ENCODE peak calls at places on chromosomes 6 and 20, in four cellular contexts. T is GM12878, S is K562, X is HepG2. E is an unnamed sample.

GRCh38 chr20:23343590-23343989 is 7.0 kb upstream of the NXT1 start:
- DNase-seq in X (no peak), T (no peak), S (no peak), E (no peak)

GRCh38 chr6:56970849-56971248 is 15.9 kb downstream of the BEND6 start:
- DNase-seq in T (no peak), X (no peak), S (no peak), E (no peak)

GRCh38 chr6:2378891-2379652 is 133.7 kb upstream of the GMDS start:
- DNase-seq in T (no peak), S (no peak), X (no peak), E (no peak)

GRCh38 chr20:10848810-10849370 is 175.1 kb upstream of the JAG1 start:
- DNase-seq in X (peak), S (no peak), T (peak), E (no peak)

GRCh38 chr6:18293192-18293904 is 29.0 kb upstream of the DEK start:
- DNase-seq in X (peak), T (no peak), S (no peak), E (no peak)

GRCh38 chr6:106115231-106115630 is 29.1 kb downstream of the PRDM1 start:
- DNase-seq in S (no peak), X (no peak), T (no peak), E (no peak)

GRCh38 chr20:59006167-59006863 is 739 bp downstream of the CTSZ start:
- DNase-seq in X (no peak), S (no peak), T (no peak), E (no peak)

GRCh38 chr6:158467923-158468322 is 92.0 kb upstream of the TMEM181 start:
- DNase-seq in T (no peak), S (no peak), X (no peak), E (peak)

GRCh38 chr20:1389703-1390385 is 3.0 kb downstream of the FKBP1A start:
- DNase-seq in X (no peak), T (no peak), S (no peak), E (no peak)

GRCh38 chr20:37901667-37902503 is 1.0 kb upstream of the VSTM2L start:
- DNase-seq in T (no peak), S (peak), X (peak), E (peak)

GRCh38 chr20:44186201-44186600 is 787 bp downstream of the JPH2 start:
- DNase-seq in X (no peak), T (no peak), S (no peak), E (no peak)

GRCh38 chr20:16493486-16493885 is 79.8 kb downstream of the KIF16B start:
- DNase-seq in X (no peak), T (no peak), S (no peak), E (no peak)

GRCh38 chr20:9458075-9458818 is 56.1 kb upstream of the LAMP5 start:
- DNase-seq in T (peak), S (no peak), X (peak), E (peak)
- TF ChIP-seq CTCF in T (peak), S (peak), X (peak), E (no peak)

DNA sequence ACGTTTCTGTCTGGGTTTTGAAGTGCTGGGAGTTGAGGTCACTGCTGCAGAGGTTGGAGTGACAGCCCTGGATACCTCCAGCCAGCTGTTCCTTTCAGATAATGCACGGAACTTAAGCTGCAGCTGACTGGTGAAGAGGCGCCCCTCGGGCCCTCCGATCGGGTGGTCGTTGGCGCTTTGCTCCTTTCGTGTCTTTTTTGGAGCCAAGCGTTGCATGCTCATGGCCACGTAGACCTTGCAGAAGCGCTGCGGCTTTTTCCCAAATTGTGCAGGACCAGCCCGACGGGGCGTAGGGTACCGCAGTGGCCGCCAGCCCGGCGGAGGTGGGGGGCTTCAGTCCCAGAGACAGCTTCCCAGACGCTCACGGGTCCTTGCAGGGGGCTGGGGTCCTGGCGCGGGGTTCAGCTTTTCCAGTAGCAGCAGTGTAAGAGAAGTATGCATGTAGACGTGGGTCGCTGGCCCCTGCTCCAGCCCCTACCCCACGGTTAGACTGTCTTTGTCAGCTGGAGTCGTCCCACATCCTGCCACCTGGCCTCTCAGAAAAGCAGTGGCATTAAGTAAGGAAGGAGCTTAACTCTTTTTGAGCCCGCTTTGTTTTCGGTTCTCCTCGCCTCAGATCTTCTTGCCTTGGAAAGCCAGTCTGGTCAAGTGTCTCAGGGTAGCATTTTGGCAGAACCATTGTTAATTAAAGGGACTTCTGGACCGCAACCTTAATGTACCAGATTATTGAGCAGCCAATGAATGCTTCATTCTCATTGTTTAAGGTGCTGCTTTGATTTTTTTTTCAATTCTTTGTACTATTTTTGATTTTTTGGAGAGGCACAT is 838 bp downstream of the TNFAIP3 start:
- DNase-seq in X (no peak), T (no peak), S (no peak), E (peak)
- TF ChIP-seq NR2C2 in X (no peak), T (no peak), S (no peak), E (no peak)

GRCh38 chr20:14643146-14643545 is 305.7 kb upstream of the FLRT3 start:
- DNase-seq in T (no peak), S (no peak), X (no peak), E (no peak)

GRCh38 chr20:14647016-14647415 is 309.6 kb upstream of the FLRT3 start:
- DNase-seq in S (no peak), T (no peak), X (no peak), E (no peak)

GRCh38 chr20:14644698-14645097 is 307.3 kb upstream of the FLRT3 start:
- DNase-seq in S (no peak), X (no peak), T (no peak), E (no peak)
- TF ChIP-seq CTCF in S (no peak), X (no peak), T (no peak), E (no peak)

GRCh38 chr6:37915463-37915862 is 95.9 kb downstream of the ZFAND3 start:
- DNase-seq in S (no peak), T (no peak), X (no peak), E (no peak)

GRCh38 chr6:37916149-37916548 is 96.6 kb downstream of the ZFAND3 start:
- DNase-seq in T (no peak), S (no peak), X (no peak), E (no peak)

GRCh38 chr6:37916675-37917074 is 97.1 kb downstream of the ZFAND3 start:
- DNase-seq in X (no peak), S (no peak), T (no peak), E (no peak)

GRCh38 chr6:37910998-37911397 is 91.5 kb downstream of the ZFAND3 start:
- DNase-seq in T (no peak), S (no peak), X (no peak), E (no peak)

DNA sequence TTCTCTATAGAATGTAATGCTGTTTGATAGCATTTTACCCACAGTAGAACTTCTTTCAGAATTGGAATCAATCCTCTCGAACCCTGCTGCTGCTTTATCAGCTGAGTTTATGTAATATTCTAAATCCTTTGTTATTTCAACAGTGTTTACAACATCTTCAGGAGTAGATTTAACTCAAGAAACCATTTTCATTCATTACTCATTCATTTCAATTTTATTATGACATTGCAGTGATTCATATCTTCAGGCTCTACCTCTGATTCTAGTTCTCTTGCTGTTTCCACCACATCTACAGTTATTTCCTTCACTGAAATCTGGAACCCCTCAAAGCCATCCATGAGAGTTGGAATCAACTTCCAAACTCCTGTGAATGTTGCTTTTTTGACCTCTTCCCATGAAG is 93.7 kb downstream of the ZFAND3 start:
- DNase-seq in T (no peak), X (no peak), S (no peak), E (no peak)
- TF ChIP-seq NR2C2 in T (no peak), X (no peak), S (no peak), E (no peak)

DNA sequence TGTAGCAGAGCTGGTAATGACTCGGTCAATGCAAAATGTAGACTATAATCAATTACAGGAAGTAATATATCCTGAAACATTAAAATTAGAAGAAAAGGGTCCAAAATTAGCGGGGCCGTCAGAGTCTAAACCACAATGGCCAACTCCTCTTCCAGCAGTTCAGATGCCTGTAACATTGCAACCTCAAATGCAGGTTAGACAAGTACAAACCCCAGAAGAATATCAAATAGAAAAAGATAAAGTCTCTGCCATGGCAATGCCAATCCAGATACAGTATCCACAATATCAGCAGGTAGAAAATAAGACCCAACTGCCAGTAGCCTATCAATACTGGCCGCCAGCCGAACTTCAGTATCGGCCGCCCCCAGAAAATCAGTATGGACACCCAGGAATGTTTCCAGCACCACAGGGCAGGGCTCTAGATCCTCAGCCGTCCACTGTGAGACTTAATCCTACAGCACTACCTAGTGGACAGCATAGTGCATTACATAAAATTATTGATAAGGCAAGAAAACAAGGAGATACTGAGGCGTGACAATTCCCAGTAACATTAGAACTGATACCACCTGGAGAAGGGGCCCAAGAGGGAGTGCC is 158.4 kb downstream of the GPX5 start:
- DNase-seq in S (peak), X (peak), T (no peak), E (peak)
- TF ChIP-seq CTCF in S (peak), X (peak), T (peak), E (peak)

GRCh38 chr6:110563711-110564110 is 87.3 kb upstream of the SLC22A16 start:
- DNase-seq in S (no peak), T (no peak), X (no peak), E (no peak)

GRCh38 chr6:110561016-110561396 is 84.6 kb upstream of the SLC22A16 start:
- DNase-seq in T (no peak), S (no peak), X (no peak), E (no peak)

GRCh38 chr6:110560239-110561015 is 84.0 kb upstream of the SLC22A16 start:
- DNase-seq in T (no peak), S (no peak), X (no peak), E (no peak)

GRCh38 chr6:110562316-110562915 is 86.0 kb upstream of the SLC22A16 start:
- DNase-seq in X (no peak), S (no peak), T (no peak), E (no peak)

DNA sequence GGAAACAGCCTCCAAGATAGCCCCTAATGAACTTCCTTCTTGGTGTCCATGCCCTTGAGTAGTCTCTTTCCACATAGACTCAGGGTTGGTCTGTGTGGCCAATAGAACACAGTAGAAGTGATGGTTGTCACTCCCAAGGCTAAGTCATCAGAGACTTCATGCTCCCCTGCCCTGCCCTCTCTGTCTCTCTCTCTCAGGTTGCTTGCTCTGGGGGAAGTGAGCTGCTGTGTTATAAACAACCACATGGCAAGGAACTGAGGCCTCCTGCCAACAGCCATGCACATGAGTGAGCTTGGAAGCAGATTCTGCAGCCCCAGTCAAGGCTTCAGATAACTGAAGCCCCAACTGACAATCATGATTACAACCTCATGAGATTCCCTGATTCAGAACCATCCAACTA is 85.3 kb upstream of the SLC22A16 start:
- DNase-seq in X (no peak), S (no peak), T (no peak), E (no peak)
- TF ChIP-seq NR2C2 in X (no peak), S (no peak), T (no peak), E (no peak)